ENCODE peak calls at places on chromosomes 13 and 19, in six cellular contexts. T is stimulated activated CD4-positive, alpha-beta T cell treated with anti-CD3 and anti-CD28 coated beads, Interleukin-4, amount 100 ng/mL, for 24 hours; W is activated B cell treated with CpG ODN at 0.5 μM for 24 hours; F is GM18507; C is ELF-1; Y is neural progenitor cell. G is an unnamed sample.
A peak's percentile ranks its signal among the peaks of the same experiment; 100 is the strongest.

GRCh38 chr19:40718774-40719391 is 2.0 kb downstream of the ITPKC start:
- DNase-seq in C (peak; percentile 73), T (no peak), F (no peak), W (no peak), Y (peak; percentile 46), G (no peak)

GRCh38 chr13:94112731-94113130 is 366.8 kb downstream of the DCT start:
- DNase-seq in W (no peak), F (no peak), Y (no peak), T (no peak), C (no peak), G (no peak)

GRCh38 chr19:32351807-32352630 is 6.6 kb downstream of the ZNF507 start:
- DNase-seq in C (no peak), W (no peak), T (no peak), F (no peak), Y (no peak), G (no peak)

GRCh38 chr13:112431734-112432133 is 55.6 kb downstream of the SPACA7 start:
- DNase-seq in T (no peak), Y (no peak), F (no peak), C (no peak), W (no peak), G (no peak)

GRCh38 chr19:1235625-1236538 is 1.9 kb downstream of the CBARP start:
- DNase-seq in C (no peak), T (no peak), W (no peak), F (no peak), Y (no peak), G (peak; percentile 66)

GRCh38 chr13:95492044-95492801 is 60.3 kb upstream of the CLDN10 start:
- DNase-seq in W (no peak), F (no peak), C (peak; percentile 84), T (no peak), Y (peak; percentile 13), G (no peak)

GRCh38 chr19:1206063-1206732 is 620 bp downstream of the STK11 start:
- DNase-seq in F (no peak), Y (peak; percentile 50), T (no peak), W (no peak), C (no peak), G (peak; percentile 55)

GRCh38 chr13:80955487-80955886 is 614.6 kb upstream of the SPRY2 start:
- DNase-seq in T (no peak), W (no peak), Y (no peak), F (no peak), C (no peak), G (no peak)

GRCh38 chr19:1908364-1908678 is 3.1 kb downstream of the ADAT3 start:
- DNase-seq in C (no peak), W (no peak), F (no peak), T (no peak), Y (no peak), G (no peak)

GRCh38 chr19:16849168-16849567 is 20.0 kb downstream of the SIN3B start:
- DNase-seq in W (no peak), F (no peak), T (no peak), C (no peak), Y (no peak), G (no peak)

GRCh38 chr19:13788991-13789390 is 6.3 kb upstream of the ZSWIM4 start:
- DNase-seq in F (no peak), T (no peak), Y (no peak), C (peak; percentile 24), W (no peak), G (no peak)

GRCh38 chr19:31890230-31890629 is 455.2 kb upstream of the ZNF507 start:
- DNase-seq in C (peak; percentile 24), W (no peak), F (no peak), Y (peak; percentile 20), T (no peak), G (no peak)

GRCh38 chr13:39876258-39876657 is 220.8 kb downstream of the COG6 start:
- DNase-seq in C (no peak), W (no peak), Y (no peak), T (no peak), F (no peak), G (no peak)